ENCODE peak calls at places on chromosomes 5 and 9, in eight cellular contexts. C is breast epithelium, D is trophoblast cell, H is left ventricle myocardium inferior, R is AG04450, K is aorta, X is substantia nigra, U is A549. S is an unnamed sample.

GRCh38 chr5:159971038-159971437 is 37.9 kb upstream of the TTC1 start:
- DNase-seq in C (no peak), D (no peak), H (no peak), R (no peak), K (no peak), X (no peak), U (no peak), S (no peak)

GRCh38 chr9:4970970-4971641 is 14.0 kb upstream of the JAK2 start:
- DNase-seq in C (no peak), D (no peak), H (no peak), R (no peak), K (no peak), X (no peak), U (no peak), S (no peak)

GRCh38 chr9:109110326-109111014 is 9.3 kb downstream of the TMEM245 start:
- DNase-seq in C (no peak), D (no peak), H (no peak), R (no peak), K (no peak), X (no peak), U (no peak), S (no peak)

GRCh38 chr9:37948417-37948980 is 44.6 kb upstream of the SLC25A51 start:
- DNase-seq in C (no peak), D (no peak), H (no peak), R (no peak), K (no peak), X (no peak), U (no peak), S (no peak)

GRCh38 chr5:106417566-106417965 is 1253.2 kb downstream of the EFNA5 start:
- DNase-seq in C (no peak), D (no peak), H (no peak), R (no peak), K (no peak), X (no peak), U (no peak), S (no peak)

GRCh38 chr9:135156525-135157510 is 69.3 kb downstream of the OLFM1 start:
- DNase-seq in C (peak; percentile 65), D (peak; percentile 28), H (peak; percentile 28), R (no peak), K (no peak), X (peak; percentile 16), U (peak; percentile 33), S (peak; percentile 30)

GRCh38 chr5:167552356-167552755 is 739.1 kb upstream of the WWC1 start:
- DNase-seq in C (no peak), D (no peak), H (no peak), R (no peak), K (no peak), X (no peak), U (no peak), S (no peak)

GRCh38 chr9:1721219-1721618 is 293.9 kb upstream of the SMARCA2 start:
- DNase-seq in C (no peak), D (no peak), H (no peak), R (no peak), K (no peak), X (no peak), U (no peak), S (no peak)

GRCh38 chr9:24931894-24932293 is 386.2 kb upstream of the IZUMO3 start:
- DNase-seq in C (no peak), D (no peak), H (no peak), R (no peak), K (no peak), X (no peak), U (no peak), S (no peak)

GRCh38 chr5:92687793-92688467 is 893.1 kb downstream of the NR2F1-AS1 start:
- DNase-seq in C (no peak), D (no peak), H (no peak), R (peak; percentile 38), K (no peak), X (no peak), U (peak; percentile 3), S (no peak)

GRCh38 chr9:108850293-108850897 is 5.4 kb downstream of the ACTL7B start:
- DNase-seq in C (no peak), D (no peak), H (no peak), R (no peak), K (no peak), X (no peak), U (no peak), S (no peak)

GRCh38 chr5:142221091-142221860 is 103.5 kb downstream of the SPRY4 start:
- DNase-seq in C (no peak), D (no peak), H (no peak), R (no peak), K (no peak), X (no peak), U (no peak), S (no peak)

GRCh38 chr5:6483880-6484382 is 35.3 kb downstream of the UBE2QL1 start:
- DNase-seq in C (no peak), D (no peak), H (no peak), R (no peak), K (no peak), X (no peak), U (no peak), S (no peak)

DNA sequence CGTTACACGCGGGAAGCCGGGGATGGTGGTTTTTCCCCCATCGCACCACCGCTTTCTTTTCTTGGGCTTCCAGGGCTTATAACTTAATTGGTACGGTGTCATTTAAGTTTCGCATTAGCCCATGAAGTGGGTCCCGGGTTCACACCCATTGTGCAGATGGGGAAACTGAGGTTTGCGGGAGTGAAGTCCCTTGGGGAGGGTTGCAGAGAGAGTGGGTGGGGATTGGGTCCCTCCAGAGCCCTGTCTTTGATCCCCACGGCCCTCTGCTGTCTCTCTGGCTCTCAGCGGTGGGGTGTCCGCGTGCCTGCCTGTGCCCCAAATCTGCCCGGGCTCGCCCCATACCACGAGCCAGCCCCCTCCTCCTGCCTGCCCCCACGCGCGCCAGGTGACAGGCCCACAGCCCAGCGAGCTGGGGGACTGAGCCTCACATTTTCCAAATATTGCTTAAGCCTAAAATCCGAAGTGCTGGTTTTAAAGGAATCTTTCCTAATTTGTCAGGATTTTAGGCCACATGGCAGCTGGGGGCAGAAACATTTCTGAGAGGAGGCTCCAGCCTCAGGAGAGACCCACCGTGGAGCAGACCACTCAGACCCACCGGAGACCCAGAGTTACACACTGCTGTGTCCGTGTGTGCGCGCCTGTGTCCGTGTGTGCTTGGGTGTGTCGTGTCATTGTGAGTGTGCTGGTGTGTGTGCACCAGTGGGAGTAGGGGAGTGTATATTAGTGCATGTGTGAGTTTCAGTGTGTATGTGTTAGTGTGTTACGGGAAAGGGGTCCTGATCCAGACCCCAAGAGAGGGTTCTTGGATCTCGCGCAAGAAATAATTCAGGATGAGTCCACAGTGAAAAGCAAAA is 159.5 kb upstream of the IER5L start:
- DNase-seq in C (no peak), D (no peak), H (no peak), R (no peak), K (no peak), X (no peak), U (no peak), S (no peak)
- H3K27ac ChIP-seq in C (peak overlapping the region; percentile 96), D (no peak overlapping the region), H (peak overlapping the region; percentile 91), R (peak overlapping the region; percentile 21), K (no peak overlapping the region), X (peak overlapping the region; percentile 33), U (peak overlapping the region; percentile 100), S (peak overlapping the region; percentile 42)

GRCh38 chr9:127555830-127556820 is 56.0 kb upstream of the STXBP1 start:
- DNase-seq in C (peak; percentile 88), D (peak; percentile 98), H (peak; percentile 58), R (peak; percentile 81), K (peak; percentile 91), X (no peak), U (peak; percentile 96), S (peak; percentile 81)
- H3K27ac ChIP-seq in C (peak overlapping the region; percentile 89), D (peak overlapping the region; percentile 55), H (peak overlapping the region; percentile 54), R (peak overlapping the region; percentile 89), K (no peak overlapping the region), X (no peak overlapping the region), U (peak overlapping the region; percentile 82), S (peak overlapping the region; percentile 81)

GRCh38 chr5:102818934-102819333 is 63.8 kb downstream of the PAM start:
- DNase-seq in C (no peak), D (no peak), H (no peak), R (no peak), K (no peak), X (no peak), U (no peak), S (no peak)
- H3K27ac ChIP-seq in C (no peak overlapping the region), D (no peak overlapping the region), H (no peak overlapping the region), R (no peak overlapping the region), K (no peak overlapping the region), X (no peak overlapping the region), U (no peak overlapping the region), S (no peak overlapping the region)

GRCh38 chr9:115466784-115467183 is 348.8 kb upstream of the TNC start:
- DNase-seq in C (no peak), D (no peak), H (peak; percentile 24), R (no peak), K (no peak), X (no peak), U (no peak), S (no peak)
- H3K27ac ChIP-seq in C (no peak overlapping the region), D (no peak overlapping the region), H (peak overlapping the region; percentile 56), R (no peak overlapping the region), K (no peak overlapping the region), X (no peak overlapping the region), U (no peak overlapping the region), S (no peak overlapping the region)

GRCh38 chr5:150112211-150113046 is 26.1 kb upstream of the CSF1R start:
- DNase-seq in C (no peak), D (peak; percentile 97), H (peak; percentile 52), R (peak; percentile 32), K (peak; percentile 92), X (no peak), U (no peak), S (peak; percentile 67)
- H3K27ac ChIP-seq in C (peak overlapping the region; percentile 73), D (peak overlapping the region; percentile 98), H (peak overlapping the region; percentile 50), R (peak overlapping the region; percentile 78), K (no peak overlapping the region), X (no peak overlapping the region), U (peak overlapping the region; percentile 36), S (peak overlapping the region; percentile 61)

GRCh38 chr5:66653380-66653779 is 57.2 kb downstream of the MAST4 start:
- DNase-seq in C (no peak), D (peak; percentile 38), H (no peak), R (no peak), K (no peak), X (no peak), U (no peak), S (no peak)
- H3K27ac ChIP-seq in C (no peak overlapping the region), D (no peak overlapping the region), H (no peak overlapping the region), R (no peak overlapping the region), K (no peak overlapping the region), X (no peak overlapping the region), U (no peak overlapping the region), S (no peak overlapping the region)

DNA sequence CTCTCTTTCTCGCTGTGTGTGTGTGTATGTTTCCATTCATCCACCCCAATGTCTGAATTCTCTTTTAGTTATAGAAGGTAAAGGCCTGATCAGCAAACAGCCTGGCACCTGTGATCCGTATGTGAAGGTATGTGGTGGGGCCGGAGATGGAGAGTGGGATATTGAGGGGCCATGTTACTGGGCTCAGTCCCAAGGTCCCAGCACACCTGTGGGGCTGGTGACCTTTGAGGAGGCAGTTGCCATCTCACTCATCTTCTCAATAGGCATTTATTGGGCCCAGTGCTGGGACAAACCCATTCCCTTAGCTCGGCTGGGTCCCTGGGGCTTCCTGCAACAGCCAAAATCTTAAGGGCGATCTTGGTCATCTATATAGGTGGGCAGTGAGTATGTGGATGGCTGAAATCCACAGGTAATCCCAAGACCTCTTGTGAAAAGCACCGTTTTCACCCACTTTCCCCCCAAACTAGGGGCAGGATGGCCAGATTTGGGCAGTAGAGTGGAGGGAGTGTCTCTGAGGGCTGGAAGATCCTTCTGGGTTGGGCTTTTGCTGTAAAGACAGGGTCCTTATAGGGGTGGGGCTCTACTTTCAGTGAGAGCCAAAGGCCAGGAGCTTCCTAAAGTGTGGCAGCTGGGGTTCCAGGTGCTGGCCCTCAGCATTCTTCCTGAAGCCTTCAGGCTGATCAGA is 19.6 kb downstream of the RGS3 start:
- DNase-seq in C (no peak), D (no peak), H (no peak), R (no peak), K (no peak), X (no peak), U (no peak), S (no peak)
- H3K27ac ChIP-seq in C (no peak overlapping the region), D (no peak overlapping the region), H (peak overlapping the region; percentile 78), R (no peak overlapping the region), K (peak overlapping the region; percentile 99), X (no peak overlapping the region), U (no peak overlapping the region), S (no peak overlapping the region)